ENCODE peak calls at places on chromosomes 5 and 9, in seven cellular contexts. Q is adipocyte; M is psoas muscle; A is CD8-positive, alpha-beta T cell; B is SK-N-MC; O is esophagus muscularis mucosa; U is fibroblast of lung. K is an unnamed sample.

GRCh38 chr5:40716000-40716399 is 36.3 kb downstream of the PTGER4 start:
- DNase-seq in U (no peak), Q (no peak), B (no peak), A (no peak), M (no peak), O (no peak), K (no peak)

GRCh38 chr9:125513634-125514413 is 193.2 kb downstream of the MAPKAP1 start:
- DNase-seq in U (peak; percentile 91), O (peak; percentile 91), B (no peak), A (no peak), Q (peak; percentile 86), M (no peak), K (peak; percentile 91)

GRCh38 chr5:166581827-166582226 is 1709.6 kb upstream of the WWC1 start:
- DNase-seq in A (no peak), Q (no peak), M (no peak), O (no peak), B (peak; percentile 78), U (peak; percentile 28), K (no peak)

GRCh38 chr5:175337680-175338079 is 106.3 kb downstream of the DRD1 start:
- DNase-seq in Q (no peak), A (no peak), M (no peak), U (no peak), B (no peak), O (no peak), K (no peak)

GRCh38 chr9:134175291-134175807 is 11.0 kb upstream of the RNU6ATAC start:
- DNase-seq in O (no peak), Q (no peak), B (no peak), A (peak; percentile 9), M (no peak), U (no peak), K (peak; percentile 65)

GRCh38 chr9:75891277-75892167 is 1.0 kb downstream of the PCSK5 start:
- DNase-seq in B (no peak), O (peak; percentile 94), M (peak; percentile 39), A (peak; percentile 49), U (peak; percentile 36), Q (peak; percentile 67), K (peak; percentile 35)

GRCh38 chr9:114869845-114870244 is 60.5 kb downstream of the TNFSF8 start:
- DNase-seq in Q (no peak), B (no peak), O (no peak), M (no peak), A (peak; percentile 24), U (no peak), K (peak; percentile 43)

GRCh38 chr9:70085241-70085640 is 41.6 kb downstream of the MAMDC2 start:
- DNase-seq in Q (peak; percentile 52), B (no peak), O (no peak), U (peak; percentile 51), M (no peak), A (no peak), K (no peak)

GRCh38 chr5:149740866-149741459 is 10.9 kb downstream of the PPARGC1B start:
- DNase-seq in B (no peak), O (no peak), Q (no peak), A (no peak), U (no peak), M (no peak), K (no peak)

GRCh38 chr9:33159760-33160127 is 7.4 kb downstream of the B4GALT1 start:
- DNase-seq in A (peak; percentile 81), U (peak; percentile 93), M (peak; percentile 55), Q (peak; percentile 74), O (no peak), B (no peak), K (peak; percentile 54)

GRCh38 chr5:176530983-176531901 is 6.0 kb downstream of the RNF44 start:
- DNase-seq in U (peak; percentile 55), M (no peak), Q (no peak), O (no peak), B (no peak), A (peak; percentile 28), K (no peak)
- H3K36me3 ChIP-seq in U (peaks cover 9% of the 10 kb centered on the region), M (peaks cover 7% of the 10 kb centered on the region), Q (peaks cover 21% of the 10 kb centered on the region), O (peaks cover 53% of the 10 kb centered on the region), B (peaks cover 64% of the 10 kb centered on the region), A (peaks cover 35% of the 10 kb centered on the region), K (peaks cover 38% of the 10 kb centered on the region)

GRCh38 chr5:52915176-52915875 is 73.8 kb upstream of the ITGA2 start:
- DNase-seq in U (peak; percentile 64), B (peak; percentile 63), Q (peak; percentile 83), M (no peak), O (no peak), A (peak; percentile 29), K (peak; percentile 61)
- H3K36me3 ChIP-seq in U (no peaks in the 10 kb centered on the region), B (no peaks in the 10 kb centered on the region), Q (no peaks in the 10 kb centered on the region), M (no peaks in the 10 kb centered on the region), O (peaks cover 9% of the 10 kb centered on the region), A (no peaks in the 10 kb centered on the region), K (peaks cover 2% of the 10 kb centered on the region)

GRCh38 chr9:121154782-121155181 is 46.9 kb downstream of the RAB14 start:
- DNase-seq in U (peak; percentile 70), B (no peak), M (no peak), O (no peak), Q (no peak), A (no peak), K (no peak)
- H3K36me3 ChIP-seq in U (peaks cover 2% of the 10 kb centered on the region), B (peaks cover 35% of the 10 kb centered on the region), M (no peaks in the 10 kb centered on the region), O (peaks cover 67% of the 10 kb centered on the region), Q (peaks cover 39% of the 10 kb centered on the region), A (peaks cover 54% of the 10 kb centered on the region), K (peaks cover 7% of the 10 kb centered on the region)

GRCh38 chr5:172403191-172403794 is 51.0 kb downstream of the SH3PXD2B start:
- DNase-seq in O (no peak), B (no peak), Q (no peak), A (no peak), U (peak; percentile 83), M (peak; percentile 74), K (no peak)
- H3K36me3 ChIP-seq in O (peaks cover 9% of the 10 kb centered on the region), B (peaks cover 3% of the 10 kb centered on the region), Q (peaks cover 27% of the 10 kb centered on the region), A (no peaks in the 10 kb centered on the region), U (no peaks in the 10 kb centered on the region), M (no peaks in the 10 kb centered on the region), K (no peaks in the 10 kb centered on the region)

GRCh38 chr9:137506702-137507171 is 43.5 kb downstream of the PNPLA7 start:
- DNase-seq in A (no peak), B (no peak), M (no peak), Q (no peak), O (no peak), U (peak; percentile 57), K (no peak)

GRCh38 chr9:137505421-137506140 is 44.6 kb downstream of the PNPLA7 start:
- DNase-seq in Q (no peak), O (no peak), A (no peak), U (no peak), M (no peak), B (no peak), K (no peak)

GRCh38 chr9:137504432-137504777 is 45.3 kb upstream of the NSMF start:
- DNase-seq in O (no peak), A (no peak), U (no peak), Q (no peak), B (no peak), M (no peak), K (no peak)

GRCh38 chr9:137509198-137509597 is 41.0 kb downstream of the PNPLA7 start:
- DNase-seq in A (no peak), B (no peak), M (no peak), Q (no peak), U (no peak), O (no peak), K (no peak)

GRCh38 chr9:137506274-137506673 is 43.9 kb downstream of the PNPLA7 start:
- DNase-seq in A (no peak), U (no peak), M (no peak), Q (no peak), B (no peak), O (no peak), K (no peak)
- H3K36me3 ChIP-seq in A (no peaks in the 10 kb centered on the region), U (no peaks in the 10 kb centered on the region), M (no peaks in the 10 kb centered on the region), Q (peaks cover 10% of the 10 kb centered on the region), B (no peaks in the 10 kb centered on the region), O (peaks cover 8% of the 10 kb centered on the region), K (no peaks in the 10 kb centered on the region)

GRCh38 chr9:99143661-99144060 is 38.7 kb downstream of the TGFBR1 start:
- DNase-seq in B (no peak), U (peak; percentile 7), A (no peak), Q (no peak), O (no peak), M (no peak), K (no peak)

GRCh38 chr9:99144966-99145365 is 40.1 kb downstream of the TGFBR1 start:
- DNase-seq in U (no peak), Q (no peak), M (no peak), O (no peak), A (no peak), B (no peak), K (no peak)

GRCh38 chr9:99150456-99151171 is 45.7 kb downstream of the TGFBR1 start:
- DNase-seq in M (no peak), A (no peak), U (no peak), B (no peak), O (no peak), Q (no peak), K (peak; percentile 36)

GRCh38 chr9:99146574-99146973 is 41.7 kb downstream of the TGFBR1 start:
- DNase-seq in M (no peak), O (no peak), U (no peak), A (no peak), Q (no peak), B (no peak), K (no peak)

DNA sequence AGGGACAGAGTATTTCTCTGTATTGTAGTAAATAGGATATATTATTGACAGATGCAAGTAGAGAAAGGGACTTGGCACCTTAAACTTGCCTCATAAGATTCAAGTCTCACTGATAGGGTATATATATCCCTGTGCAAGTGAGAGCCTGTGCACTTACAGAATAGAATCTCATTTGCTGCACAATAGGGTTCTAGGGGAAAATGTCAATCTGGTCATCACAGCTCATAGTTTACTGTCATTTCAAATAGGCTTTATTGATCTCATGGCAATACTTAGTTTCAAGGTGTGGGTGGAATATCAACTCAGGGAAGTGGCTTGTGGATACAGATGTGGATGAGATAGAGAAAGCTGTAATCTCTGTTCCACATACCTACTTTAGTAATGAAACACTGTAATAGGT is 42.3 kb downstream of the TGFBR1 start:
- DNase-seq in O (no peak), U (no peak), Q (no peak), M (no peak), A (no peak), B (no peak), K (no peak)
- H3K36me3 ChIP-seq in O (peaks cover 84% of the 10 kb centered on the region), U (peaks cover 1% of the 10 kb centered on the region), Q (peaks cover 77% of the 10 kb centered on the region), M (peaks cover 3% of the 10 kb centered on the region), A (peaks cover 39% of the 10 kb centered on the region), B (no peaks in the 10 kb centered on the region), K (peaks cover 14% of the 10 kb centered on the region)

GRCh38 chr5:158212237-158212636 is 353.3 kb upstream of the CLINT1 start:
- DNase-seq in U (no peak), O (peak; percentile 17), A (no peak), B (no peak), Q (no peak), M (no peak), K (no peak)
- H3K36me3 ChIP-seq in U (no peaks in the 10 kb centered on the region), O (no peaks in the 10 kb centered on the region), A (no peaks in the 10 kb centered on the region), B (no peaks in the 10 kb centered on the region), Q (no peaks in the 10 kb centered on the region), M (no peaks in the 10 kb centered on the region), K (no peaks in the 10 kb centered on the region)